ENCODE peak calls at places on chromosomes 5 and 9, in seven cellular contexts. One of them, this sample, is unnamed. For H3K36me3 and H3K27me3, the result is how much of the 10 kb centered on the place peaks cover.

GRCh38 chr5:18497089-18497488 is 862.8 kb downstream of the TAF11L14 start:
- DNase-seq in GM12878: no peak
- DNase-seq in DND-41: no peak
- DNase-seq in aorta: no peak
- DNase-seq in CD8-positive, alpha-beta T cell: no peak
- DNase-seq in tibial artery: no peak
- DNase-seq in heart left ventricle: no peak
- DNase-seq in this sample: no peak

GRCh38 chr9:4225291-4226119 is 74.4 kb downstream of the GLIS3 start:
- DNase-seq in DND-41: no peak
- DNase-seq in heart left ventricle: no peak
- DNase-seq in GM12878: no peak
- DNase-seq in aorta: no peak
- DNase-seq in tibial artery: no peak
- DNase-seq in CD8-positive, alpha-beta T cell: no peak
- DNase-seq in this sample: no peak

GRCh38 chr9:77807295-77807694 is 159.2 kb upstream of the GNA14 start:
- DNase-seq in aorta: no peak
- DNase-seq in GM12878: no peak
- DNase-seq in tibial artery: no peak
- DNase-seq in CD8-positive, alpha-beta T cell: no peak
- DNase-seq in DND-41: no peak
- DNase-seq in heart left ventricle: no peak
- DNase-seq in this sample: no peak

GRCh38 chr9:36924071-36924470 is 110.0 kb downstream of the PAX5 start:
- DNase-seq in aorta: no peak
- DNase-seq in CD8-positive, alpha-beta T cell: no peak
- DNase-seq in DND-41: no peak
- DNase-seq in heart left ventricle: no peak
- DNase-seq in GM12878: peak
- DNase-seq in tibial artery: no peak
- DNase-seq in this sample: no peak

GRCh38 chr9:89519393-89519805 is 21.5 kb upstream of the SEMA4D start:
- DNase-seq in DND-41: no peak
- DNase-seq in CD8-positive, alpha-beta T cell: no peak
- DNase-seq in tibial artery: no peak
- DNase-seq in heart left ventricle: peak
- DNase-seq in aorta: no peak
- DNase-seq in GM12878: no peak
- DNase-seq in this sample: no peak

GRCh38 chr5:61815343-61815742 is 483.3 kb downstream of the ZSWIM6 start:
- DNase-seq in CD8-positive, alpha-beta T cell: no peak
- DNase-seq in aorta: no peak
- DNase-seq in heart left ventricle: no peak
- DNase-seq in DND-41: no peak
- DNase-seq in tibial artery: no peak
- DNase-seq in GM12878: no peak
- DNase-seq in this sample: no peak

GRCh38 chr5:124333295-124333979 is 413.0 kb downstream of the ZNF608 start:
- DNase-seq in CD8-positive, alpha-beta T cell: no peak
- DNase-seq in aorta: no peak
- DNase-seq in heart left ventricle: no peak
- DNase-seq in DND-41: no peak
- DNase-seq in tibial artery: no peak
- DNase-seq in GM12878: no peak
- DNase-seq in this sample: no peak

GRCh38 chr9:121914017-121914595 is 179.0 kb downstream of the TTLL11 start:
- DNase-seq in GM12878: no peak
- DNase-seq in tibial artery: no peak
- DNase-seq in CD8-positive, alpha-beta T cell: no peak
- DNase-seq in DND-41: no peak
- DNase-seq in heart left ventricle: no peak
- DNase-seq in aorta: no peak
- DNase-seq in this sample: no peak

GRCh38 chr5:32317056-32317455 is 4.3 kb upstream of the MTMR12 start:
- DNase-seq in GM12878: no peak
- DNase-seq in DND-41: no peak
- DNase-seq in CD8-positive, alpha-beta T cell: no peak
- DNase-seq in heart left ventricle: no peak
- DNase-seq in aorta: no peak
- DNase-seq in tibial artery: no peak
- DNase-seq in this sample: no peak

GRCh38 chr9:126436545-126437269 is 110.1 kb downstream of the MVB12B start:
- DNase-seq in tibial artery: no peak
- DNase-seq in GM12878: no peak
- DNase-seq in DND-41: no peak
- DNase-seq in aorta: no peak
- DNase-seq in CD8-positive, alpha-beta T cell: no peak
- DNase-seq in heart left ventricle: no peak
- DNase-seq in this sample: no peak
- H3K4me3 ChIP-seq in tibial artery: no peak
- H3K4me3 ChIP-seq in GM12878: no peak
- H3K4me3 ChIP-seq in DND-41: no peak
- H3K4me3 ChIP-seq in aorta: no peak
- H3K4me3 ChIP-seq in CD8-positive, alpha-beta T cell: no peak
- H3K4me3 ChIP-seq in heart left ventricle: no peak
- H3K4me3 ChIP-seq in this sample: no peak

DNA sequence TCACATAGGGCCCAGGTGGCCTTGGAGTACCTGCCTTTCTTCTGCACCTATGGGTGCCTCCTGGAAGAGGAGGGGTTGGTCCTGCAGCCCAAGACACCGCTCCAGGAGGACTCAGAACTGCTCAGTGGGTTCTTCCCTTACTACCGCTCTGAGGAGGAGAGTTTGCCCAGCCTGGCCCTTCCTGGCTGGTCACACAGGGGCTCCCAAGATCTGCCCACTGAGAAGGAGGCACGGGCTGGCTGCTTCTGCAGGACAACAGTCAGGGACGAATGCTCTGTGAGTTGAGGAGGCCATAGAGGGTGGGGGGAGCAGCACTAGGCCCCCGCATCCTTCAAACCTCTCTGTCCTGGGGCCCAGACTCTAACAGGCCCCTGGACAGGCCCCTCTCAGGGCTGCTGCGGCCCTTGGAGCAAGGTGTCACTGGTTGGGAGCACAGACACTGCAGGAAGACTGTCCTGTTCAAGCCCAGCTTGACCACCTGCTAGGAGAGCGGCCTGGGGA is 9.9 kb upstream of the SLC25A48 start:
- DNase-seq in GM12878: no peak
- DNase-seq in aorta: peak
- DNase-seq in DND-41: no peak
- DNase-seq in CD8-positive, alpha-beta T cell: no peak
- DNase-seq in tibial artery: no peak
- DNase-seq in heart left ventricle: no peak
- DNase-seq in this sample: no peak
- H3K36me3 ChIP-seq in GM12878: under half
- H3K36me3 ChIP-seq in aorta: under half
- H3K36me3 ChIP-seq in DND-41: under half
- H3K36me3 ChIP-seq in CD8-positive, alpha-beta T cell: under half
- H3K36me3 ChIP-seq in tibial artery: under half
- H3K36me3 ChIP-seq in heart left ventricle: under half
- H3K36me3 ChIP-seq in this sample: under half

DNA sequence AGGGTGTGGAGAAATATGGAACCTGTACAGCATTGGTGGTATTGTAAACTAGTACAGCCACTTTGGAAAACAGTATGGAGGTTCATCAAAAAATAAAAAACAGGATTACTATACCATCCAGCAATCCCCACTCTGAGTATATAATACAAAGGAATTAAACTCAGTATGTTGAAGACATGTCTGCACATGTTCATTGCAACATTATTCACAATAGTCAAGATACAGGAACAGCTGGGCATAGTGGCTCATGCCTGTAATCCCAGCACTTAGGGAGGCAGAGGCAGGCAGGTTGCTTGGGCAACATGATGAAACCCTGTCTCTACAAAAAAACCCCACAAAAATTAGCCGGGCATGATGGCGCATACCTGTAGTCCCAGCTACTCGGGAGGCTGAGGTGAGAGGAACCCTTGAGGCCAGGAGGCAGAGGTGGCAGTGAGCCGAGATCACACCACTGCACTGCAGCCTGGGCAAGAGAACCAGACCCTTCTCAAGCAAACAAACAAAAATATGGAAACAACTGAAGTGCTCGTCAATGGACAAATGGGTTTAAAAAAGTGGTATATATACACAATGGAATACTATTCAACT is 63.6 kb downstream of the TMEM174 start:
- DNase-seq in tibial artery: no peak
- DNase-seq in CD8-positive, alpha-beta T cell: no peak
- DNase-seq in heart left ventricle: no peak
- DNase-seq in aorta: no peak
- DNase-seq in GM12878: no peak
- DNase-seq in DND-41: no peak
- DNase-seq in this sample: no peak
- H3K27me3 ChIP-seq in tibial artery: under half
- H3K27me3 ChIP-seq in CD8-positive, alpha-beta T cell: under half
- H3K27me3 ChIP-seq in heart left ventricle: half or more
- H3K27me3 ChIP-seq in aorta: under half
- H3K27me3 ChIP-seq in GM12878: under half
- H3K27me3 ChIP-seq in DND-41: under half
- H3K27me3 ChIP-seq in this sample: under half

GRCh38 chr5:178469975-178470692 is 120.1 kb downstream of the COL23A1 start:
- DNase-seq in heart left ventricle: no peak
- DNase-seq in aorta: peak
- DNase-seq in DND-41: no peak
- DNase-seq in GM12878: no peak
- DNase-seq in CD8-positive, alpha-beta T cell: no peak
- DNase-seq in tibial artery: peak
- DNase-seq in this sample: peak

GRCh38 chr5:178469011-178469974 is 120.9 kb downstream of the COL23A1 start:
- DNase-seq in tibial artery: peak
- DNase-seq in DND-41: no peak
- DNase-seq in CD8-positive, alpha-beta T cell: no peak
- DNase-seq in GM12878: no peak
- DNase-seq in heart left ventricle: no peak
- DNase-seq in aorta: peak
- DNase-seq in this sample: peak

GRCh38 chr5:178467261-178468195 is 122.7 kb downstream of the COL23A1 start:
- DNase-seq in tibial artery: peak
- DNase-seq in aorta: peak
- DNase-seq in CD8-positive, alpha-beta T cell: no peak
- DNase-seq in GM12878: no peak
- DNase-seq in heart left ventricle: peak
- DNase-seq in DND-41: no peak
- DNase-seq in this sample: peak

GRCh38 chr5:178466342-178466741 is 123.9 kb downstream of the COL23A1 start:
- DNase-seq in DND-41: no peak
- DNase-seq in aorta: peak
- DNase-seq in tibial artery: no peak
- DNase-seq in heart left ventricle: no peak
- DNase-seq in GM12878: no peak
- DNase-seq in CD8-positive, alpha-beta T cell: no peak
- DNase-seq in this sample: peak

DNA sequence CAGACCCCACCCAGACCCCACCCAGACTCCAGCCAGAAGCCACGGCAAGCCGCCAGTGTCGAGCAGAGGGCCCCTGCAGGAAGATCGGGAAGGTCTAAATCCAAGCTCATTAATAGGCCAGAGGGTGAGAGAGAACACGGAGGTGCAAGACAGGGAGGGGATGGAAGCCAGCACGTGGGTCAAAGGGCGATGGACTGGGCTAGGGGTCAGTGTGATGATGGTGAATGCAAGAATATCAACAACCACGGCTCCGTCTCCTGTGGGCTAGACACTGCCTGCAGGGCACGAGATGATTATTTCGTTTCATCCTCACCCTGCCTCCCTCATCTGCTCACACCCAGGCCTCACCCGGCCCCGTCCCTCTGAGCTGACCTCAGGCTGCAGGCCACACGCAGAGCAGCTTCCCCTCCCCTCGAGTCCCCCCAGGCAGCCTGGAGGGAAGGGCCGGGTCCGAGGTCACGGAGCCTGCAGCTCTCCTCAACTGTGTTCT is 122.0 kb downstream of the COL23A1 start:
- DNase-seq in tibial artery: peak
- DNase-seq in aorta: peak
- DNase-seq in CD8-positive, alpha-beta T cell: no peak
- DNase-seq in GM12878: no peak
- DNase-seq in DND-41: no peak
- DNase-seq in heart left ventricle: no peak
- DNase-seq in this sample: peak
- H3K4me3 ChIP-seq in tibial artery: no peak
- H3K4me3 ChIP-seq in aorta: no peak
- H3K4me3 ChIP-seq in CD8-positive, alpha-beta T cell: no peak
- H3K4me3 ChIP-seq in GM12878: no peak
- H3K4me3 ChIP-seq in DND-41: no peak
- H3K4me3 ChIP-seq in heart left ventricle: no peak
- H3K4me3 ChIP-seq in this sample: no peak

DNA sequence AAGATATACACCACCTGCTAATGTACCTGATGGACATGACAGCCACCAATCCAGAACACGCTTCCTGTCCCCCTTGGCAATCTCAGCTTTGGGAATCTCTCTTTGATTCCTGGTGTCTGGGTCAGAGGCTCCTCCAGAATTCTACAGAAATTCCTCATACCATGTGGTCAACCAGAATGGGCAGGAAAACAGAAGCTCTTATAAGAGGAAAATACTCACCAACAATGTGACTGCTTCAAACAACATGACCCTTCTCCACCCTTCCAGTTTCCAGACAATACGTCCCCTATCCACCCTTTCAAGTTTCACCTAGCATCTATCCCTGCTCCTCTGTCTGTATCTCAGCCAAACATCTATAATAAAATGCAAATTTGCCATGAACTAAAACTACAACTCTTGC is 247.2 kb downstream of the DENND1A start:
- DNase-seq in DND-41: no peak
- DNase-seq in aorta: no peak
- DNase-seq in CD8-positive, alpha-beta T cell: no peak
- DNase-seq in heart left ventricle: no peak
- DNase-seq in tibial artery: no peak
- DNase-seq in GM12878: no peak
- DNase-seq in this sample: no peak
- H3K36me3 ChIP-seq in DND-41: under half
- H3K36me3 ChIP-seq in aorta: under half
- H3K36me3 ChIP-seq in CD8-positive, alpha-beta T cell: under half
- H3K36me3 ChIP-seq in heart left ventricle: under half
- H3K36me3 ChIP-seq in tibial artery: under half
- H3K36me3 ChIP-seq in GM12878: under half
- H3K36me3 ChIP-seq in this sample: under half

GRCh38 chr5:59897075-59897474 is 3.5 kb upstream of the PDE4D start:
- DNase-seq in tibial artery: no peak
- DNase-seq in heart left ventricle: no peak
- DNase-seq in DND-41: no peak
- DNase-seq in aorta: no peak
- DNase-seq in GM12878: no peak
- DNase-seq in CD8-positive, alpha-beta T cell: no peak
- DNase-seq in this sample: no peak
- H3K27me3 ChIP-seq in tibial artery: under half
- H3K27me3 ChIP-seq in heart left ventricle: under half
- H3K27me3 ChIP-seq in DND-41: under half
- H3K27me3 ChIP-seq in aorta: under half
- H3K27me3 ChIP-seq in GM12878: under half
- H3K27me3 ChIP-seq in CD8-positive, alpha-beta T cell: under half
- H3K27me3 ChIP-seq in this sample: under half

GRCh38 chr5:2724831-2725230 is 26.6 kb downstream of the IRX2 start:
- DNase-seq in heart left ventricle: no peak
- DNase-seq in tibial artery: no peak
- DNase-seq in GM12878: no peak
- DNase-seq in CD8-positive, alpha-beta T cell: no peak
- DNase-seq in DND-41: no peak
- DNase-seq in aorta: peak
- DNase-seq in this sample: no peak
- H3K4me3 ChIP-seq in heart left ventricle: no peak
- H3K4me3 ChIP-seq in tibial artery: no peak
- H3K4me3 ChIP-seq in GM12878: no peak
- H3K4me3 ChIP-seq in CD8-positive, alpha-beta T cell: no peak
- H3K4me3 ChIP-seq in DND-41: no peak
- H3K4me3 ChIP-seq in aorta: no peak
- H3K4me3 ChIP-seq in this sample: no peak

GRCh38 chr5:92899611-92900010 is 681.4 kb downstream of the NR2F1-AS1 start:
- DNase-seq in CD8-positive, alpha-beta T cell: no peak
- DNase-seq in aorta: no peak
- DNase-seq in DND-41: no peak
- DNase-seq in GM12878: no peak
- DNase-seq in tibial artery: no peak
- DNase-seq in heart left ventricle: no peak
- DNase-seq in this sample: no peak
- H3K36me3 ChIP-seq in CD8-positive, alpha-beta T cell: under half
- H3K36me3 ChIP-seq in aorta: under half
- H3K36me3 ChIP-seq in DND-41: under half
- H3K36me3 ChIP-seq in GM12878: under half
- H3K36me3 ChIP-seq in tibial artery: under half
- H3K36me3 ChIP-seq in heart left ventricle: under half
- H3K36me3 ChIP-seq in this sample: under half